ENCODE peak calls at places on chromosomes 5 and 9, in nine cellular contexts. Q is SJSA1, C is GM23248, W is cardiac fibroblast, S is body of pancreas, Y is uterus, O is astrocyte of the spinal cord, L is NB4, Z is GM23338. G is an unnamed sample.

GRCh38 chr9:95446984-95447383 is 69.8 kb downstream of the PTCH1 start:
- DNase-seq in L (no peak), W (no peak), O (no peak), S (no peak), Y (no peak), C (no peak), Z (no peak), Q (no peak), G (no peak)

GRCh38 chr5:60812426-60812825 is 31.6 kb downstream of the ELOVL7 start:
- DNase-seq in Y (no peak), Q (no peak), O (no peak), S (no peak), C (no peak), L (no peak), Z (no peak), W (no peak), G (no peak)

GRCh38 chr9:111161015-111161415 is 122.7 kb upstream of the LPAR1 start:
- DNase-seq in O (peak), Z (no peak), C (peak), Y (no peak), Q (no peak), S (no peak), W (peak), L (no peak), G (peak)

GRCh38 chr5:121581588-121581987 is 270.1 kb upstream of the FTMT start:
- DNase-seq in O (no peak), L (no peak), Y (no peak), W (no peak), Q (no peak), Z (no peak), S (no peak), C (no peak), G (no peak)

GRCh38 chr9:131090025-131090787 is 6.1 kb upstream of the AIF1L start:
- DNase-seq in Y (no peak), Z (no peak), Q (no peak), O (no peak), S (no peak), L (no peak), W (no peak), C (no peak), G (no peak)

GRCh38 chr5:9464478-9464877 is 81.4 kb downstream of the SEMA5A start:
- DNase-seq in W (no peak), Q (no peak), O (no peak), C (no peak), Z (no peak), S (no peak), Y (no peak), L (no peak), G (no peak)

GRCh38 chr5:159640376-159640775 is 275.9 kb upstream of the ADRA1B start:
- DNase-seq in O (no peak), Q (no peak), Y (no peak), C (no peak), Z (no peak), L (no peak), S (no peak), W (no peak), G (no peak)

GRCh38 chr5:37272564-37272963 is 23.4 kb upstream of the CPLANE1 start:
- DNase-seq in O (peak), Q (peak), W (peak), Z (peak), Y (no peak), L (no peak), C (peak), S (no peak), G (no peak)

GRCh38 chr5:96717874-96718273 is 55.7 kb downstream of the CAST start:
- DNase-seq in Z (no peak), S (no peak), O (no peak), W (no peak), L (no peak), Y (no peak), C (no peak), Q (no peak), G (no peak)

GRCh38 chr9:125679597-125680189 is 27.3 kb downstream of the MAPKAP1 start:
- DNase-seq in W (no peak), C (no peak), L (no peak), O (no peak), Q (no peak), Z (no peak), S (no peak), Y (no peak), G (no peak)

GRCh38 chr9:114742947-114743346 is 61.0 kb upstream of the TEX48 start:
- DNase-seq in S (no peak), L (no peak), W (peak), Q (no peak), C (peak), Y (no peak), O (no peak), Z (no peak), G (no peak)

GRCh38 chr9:113302792-113303418 is at the start of gene RNF183:
- DNase-seq in C (no peak), W (no peak), S (no peak), Z (peak), L (no peak), Y (no peak), Q (no peak), O (no peak), G (no peak)

GRCh38 chr5:151772868-151773561 is 1.3 kb downstream of the G3BP1 start:
- DNase-seq in C (peak), S (peak), Q (peak), O (peak), Z (no peak), Y (no peak), L (no peak), W (peak), G (no peak)

GRCh38 chr5:177357459-177358332 is at the start of gene RGS14:
- DNase-seq in O (peak), Q (no peak), Z (no peak), L (peak), Y (no peak), S (no peak), W (peak), C (peak), G (no peak)

GRCh38 chr5:3220638-3221288 is 374.9 kb upstream of the IRX1 start:
- DNase-seq in W (no peak), L (no peak), C (no peak), Q (peak), S (no peak), Z (no peak), Y (no peak), O (no peak), G (no peak)

GRCh38 chr5:113675166-113675565 is 161.7 kb downstream of the YTHDC2 start:
- DNase-seq in Y (no peak), O (no peak), L (no peak), W (no peak), Z (no peak), Q (no peak), S (no peak), C (no peak), G (no peak)

GRCh38 chr9:27423919-27424710 is 100.0 kb upstream of the IFNK start:
- DNase-seq in S (no peak), C (no peak), L (no peak), O (no peak), Z (no peak), Q (no peak), Y (no peak), W (peak), G (no peak)

GRCh38 chr5:75616961-75617660 is 5.9 kb downstream of the ANKDD1B start:
- DNase-seq in W (no peak), O (no peak), Z (no peak), C (no peak), S (no peak), Y (no peak), L (no peak), Q (peak), G (no peak)

GRCh38 chr9:974064-974992 is 2.1 kb upstream of the DMRT3 start:
- DNase-seq in O (no peak), C (no peak), L (no peak), Y (no peak), W (no peak), Q (no peak), Z (peak), S (no peak), G (no peak)

GRCh38 chr9:95696701-95697100 is 178.8 kb upstream of the ERCC6L2 start:
- DNase-seq in O (no peak), Z (no peak), L (no peak), Q (no peak), Y (no peak), W (no peak), C (no peak), S (no peak), G (no peak)

GRCh38 chr9:133113163-133113927 is 7.7 kb downstream of the RALGDS start:
- DNase-seq in W (no peak), Q (no peak), C (peak), L (no peak), O (peak), S (no peak), Y (peak), Z (no peak), G (no peak)

GRCh38 chr5:16600949-16601348 is 15.8 kb downstream of the RETREG1 start:
- DNase-seq in Q (no peak), S (no peak), L (no peak), Z (no peak), C (peak), O (no peak), Y (no peak), W (peak), G (no peak)

GRCh38 chr9:127608104-127608966 is 3.7 kb upstream of the STXBP1 start:
- DNase-seq in S (peak), Z (peak), L (peak), Q (no peak), O (no peak), C (peak), W (peak), Y (peak), G (no peak)

GRCh38 chr5:53338971-53339370 is 141.5 kb upstream of the FST start:
- DNase-seq in C (no peak), Y (no peak), W (no peak), Z (no peak), S (no peak), L (no peak), O (no peak), Q (no peak), G (no peak)

GRCh38 chr5:95669540-95669939 is 13.3 kb downstream of the SPATA9 start:
- DNase-seq in Z (no peak), Q (no peak), W (peak), Y (peak), O (peak), L (no peak), C (peak), S (peak), G (no peak)

GRCh38 chr9:126248680-126249079 is 77.9 kb upstream of the MVB12B start:
- DNase-seq in S (no peak), Z (no peak), O (peak), C (peak), L (no peak), Q (no peak), W (peak), Y (no peak), G (no peak)

GRCh38 chr9:89465726-89466308 is 32.1 kb downstream of the SEMA4D start:
- DNase-seq in L (no peak), W (no peak), C (no peak), Q (no peak), S (no peak), Y (no peak), O (no peak), Z (no peak), G (no peak)

GRCh38 chr9:121700165-121700830 is 48.9 kb downstream of the DAB2IP start:
- DNase-seq in Z (peak), C (peak), W (peak), Q (no peak), S (peak), Y (peak), L (peak), O (peak), G (no peak)

GRCh38 chr9:20685769-20686168 is 1.7 kb downstream of the FOCAD start:
- DNase-seq in W (no peak), O (no peak), Y (no peak), Z (no peak), C (no peak), Q (no peak), L (no peak), S (no peak), G (no peak)
- H3K4me3 ChIP-seq in W (peak), O (no peak), Y (no peak), Z (no peak), C (peak), Q (no peak), L (peak), S (no peak), G (peak)

DNA sequence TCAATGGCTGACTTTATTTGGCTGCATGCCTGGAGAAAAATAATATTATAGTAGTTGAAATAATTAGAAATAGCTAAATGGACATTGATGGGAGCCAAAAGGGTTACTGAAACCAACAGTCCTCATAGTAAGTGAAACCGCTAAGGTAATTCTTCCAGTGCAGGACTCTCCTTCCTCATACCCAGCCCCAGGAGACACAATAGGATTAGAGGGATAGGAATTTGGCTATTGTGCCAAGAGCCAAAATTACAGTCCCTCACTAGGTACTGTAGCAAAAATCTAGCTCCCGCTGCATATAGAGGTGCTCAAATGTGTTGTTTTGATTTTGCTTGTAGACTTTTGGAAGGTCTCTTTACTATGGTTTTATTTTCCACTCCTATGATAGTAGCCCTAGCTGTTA is 20.2 kb downstream of the GLDC start:
- DNase-seq in S (no peak), O (no peak), Q (no peak), Y (no peak), Z (no peak), C (no peak), L (no peak), W (no peak), G (no peak)
- H3K4me3 ChIP-seq in S (no peak), O (no peak), Q (no peak), Y (no peak), Z (no peak), C (no peak), L (no peak), W (no peak), G (no peak)

DNA sequence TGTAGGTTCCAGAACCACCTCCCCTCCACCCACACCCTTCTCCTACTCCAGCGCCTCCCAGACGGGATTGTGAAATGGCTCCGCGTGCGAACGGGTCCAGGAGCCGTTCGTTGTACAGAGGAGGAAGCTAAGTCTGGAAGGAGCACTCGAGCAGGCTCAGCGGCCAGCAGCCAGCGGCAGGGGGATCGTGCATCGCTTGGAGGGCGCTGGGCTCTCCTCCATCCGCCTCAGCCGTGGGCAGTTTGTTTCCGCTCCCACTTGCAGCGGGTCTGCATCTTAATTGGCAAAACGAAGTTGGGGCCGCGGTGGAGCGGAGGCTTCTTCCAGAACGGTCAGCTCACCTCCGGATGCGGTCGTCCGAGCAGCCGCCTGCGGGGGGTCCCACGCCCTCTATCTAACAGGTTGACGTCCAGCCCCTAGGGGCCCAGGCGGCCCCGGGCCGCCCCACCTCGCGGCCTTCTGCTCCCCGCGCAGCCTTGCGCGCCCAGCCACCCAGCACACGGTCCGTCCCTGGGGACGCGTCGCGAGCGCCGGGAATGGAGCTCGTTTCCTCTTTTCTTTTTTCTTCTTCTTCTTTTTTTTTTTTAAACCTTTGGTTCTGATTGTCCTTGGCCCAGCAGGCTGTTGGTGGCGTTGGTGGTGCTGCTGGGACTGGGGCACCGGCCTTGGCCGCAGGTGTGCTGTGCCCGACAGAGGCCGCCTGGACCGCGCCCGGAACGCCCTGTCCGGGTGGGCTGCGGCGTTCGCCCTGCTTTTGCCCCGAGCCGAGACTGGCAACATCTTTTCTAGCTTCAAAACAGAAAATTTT is 3.9 kb upstream of the BARX1 start:
- DNase-seq in W (peak), C (peak), Y (no peak), Q (no peak), L (peak), Z (peak), S (no peak), O (peak), G (no peak)
- H3K4me3 ChIP-seq in W (no peak), C (no peak), Y (no peak), Q (no peak), L (peak), Z (peak), S (no peak), O (no peak), G (no peak)

DNA sequence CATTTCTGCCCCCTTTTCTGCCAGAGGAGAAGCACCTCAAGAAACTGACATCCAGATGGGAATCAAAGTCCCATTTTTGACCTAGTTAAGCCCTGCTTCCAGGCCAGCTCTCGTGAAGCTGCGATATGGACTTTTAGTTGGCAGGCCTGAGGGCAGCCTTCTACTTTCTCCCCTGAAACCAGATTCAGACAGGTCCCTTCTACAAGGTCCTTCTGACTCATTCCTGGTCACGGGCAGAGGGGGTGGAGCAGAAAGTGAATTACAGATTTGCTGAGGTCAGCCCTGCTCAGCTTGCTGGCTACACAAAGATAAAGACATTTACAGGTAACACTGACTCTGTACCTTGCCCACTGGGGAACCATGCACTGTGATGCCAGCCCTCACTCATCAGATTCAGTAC is 52.8 kb upstream of the TUT7 start:
- DNase-seq in W (peak), Y (peak), S (peak), Q (no peak), O (peak), Z (no peak), C (peak), L (no peak), G (no peak)
- H3K4me3 ChIP-seq in W (no peak), Y (no peak), S (no peak), Q (no peak), O (no peak), Z (no peak), C (peak), L (no peak), G (no peak)

DNA sequence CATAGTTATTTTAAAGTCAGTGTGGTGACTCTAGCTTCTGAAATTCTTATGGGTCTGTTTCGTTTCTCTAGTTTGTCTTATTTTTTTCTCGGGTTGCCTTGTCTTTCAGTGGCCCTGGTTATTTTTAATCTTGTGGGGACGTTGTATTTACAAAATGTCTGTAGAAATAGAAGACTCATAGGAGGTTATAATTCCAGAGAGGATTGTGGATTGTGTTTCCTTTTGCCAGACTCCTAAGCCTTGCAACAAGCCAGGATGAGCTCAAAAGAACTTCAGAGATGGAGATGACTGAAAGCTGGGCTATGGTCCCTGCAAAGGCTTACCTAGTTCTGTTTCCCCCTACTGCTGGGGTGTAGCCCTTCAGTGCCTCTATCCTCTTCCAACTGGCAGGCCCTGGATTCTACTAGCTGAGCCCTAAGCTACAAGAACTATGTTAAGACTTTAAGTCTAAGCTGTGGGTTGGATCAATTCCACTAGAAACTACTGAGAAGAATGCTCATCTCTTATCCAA is 32.2 kb upstream of the LECT2 start:
- DNase-seq in S (no peak), Z (no peak), C (peak), Q (no peak), Y (no peak), W (no peak), L (no peak), O (no peak), G (no peak)
- H3K4me3 ChIP-seq in S (no peak), Z (no peak), C (no peak), Q (no peak), Y (no peak), W (no peak), L (no peak), O (no peak), G (no peak)